ENCODE peak calls at places on chromosomes 7 and 10, in four cellular contexts. E, P, L and Z are unnamed samples.

GRCh38 chr7:30584415-30584814 is 10.3 kb upstream of the GARS1 start:
- DNase-seq in E (no peak), P (no peak), L (no peak), Z (no peak)

GRCh38 chr10:17386616-17387075 is 67.7 kb downstream of the ST8SIA6 start:
- DNase-seq in E (no peak), P (no peak), L (peak), Z (no peak)

GRCh38 chr7:37117261-37117660 is 331.4 kb downstream of the ELMO1 start:
- DNase-seq in E (no peak), P (no peak), L (no peak), Z (no peak)

GRCh38 chr7:564176-564890 is 44.7 kb upstream of the PDGFA start:
- DNase-seq in E (no peak), P (no peak), L (no peak), Z (no peak)

GRCh38 chr10:83076443-83076842 is 1062.9 kb upstream of the GHITM start:
- DNase-seq in E (no peak), P (no peak), L (no peak), Z (no peak)

GRCh38 chr7:124152859-124153692 is 120.2 kb upstream of the TMEM229A start:
- DNase-seq in E (peak), P (peak), L (no peak), Z (no peak)

GRCh38 chr7:118949031-118949430 is 724.5 kb downstream of the ANKRD7 start:
- DNase-seq in E (no peak), P (no peak), L (no peak), Z (no peak)

GRCh38 chr7:5630670-5631069 is 150.8 kb downstream of the RNF216 start:
- DNase-seq in E (no peak), P (no peak), L (no peak), Z (no peak)

GRCh38 chr7:12573885-12574284 is 3.4 kb downstream of the SCIN start:
- DNase-seq in E (no peak), P (no peak), L (no peak), Z (no peak)

GRCh38 chr10:78905940-78906308 is 162.8 kb upstream of the ZMIZ1 start:
- DNase-seq in E (no peak), P (no peak), L (peak), Z (no peak)

GRCh38 chr10:100710151-100710871 is 35.1 kb upstream of the PAX2 start:
- DNase-seq in E (peak), P (no peak), L (no peak), Z (no peak)

GRCh38 chr7:2601065-2601464 is 30.7 kb upstream of the TTYH3 start:
- DNase-seq in E (no peak), P (no peak), L (no peak), Z (no peak)

GRCh38 chr10:21318768-21319167 is 206.7 kb downstream of the SKIDA1 start:
- DNase-seq in E (no peak), P (no peak), L (no peak), Z (no peak)

GRCh38 chr10:17836917-17837316 is 27.8 kb downstream of the MRC1 start:
- DNase-seq in E (no peak), P (peak), L (peak), Z (peak)

GRCh38 chr7:112038353-112038752 is 167.8 kb downstream of the DOCK4 start:
- DNase-seq in E (no peak), P (no peak), L (no peak), Z (no peak)

GRCh38 chr10:128070161-128070560 is 56.1 kb downstream of the MKI67 start:
- DNase-seq in E (no peak), P (no peak), L (no peak), Z (no peak)

GRCh38 chr10:70679498-70679897 is 7.2 kb downstream of the ADAMTS14 start:
- DNase-seq in E (no peak), P (peak), L (no peak), Z (no peak)

GRCh38 chr7:95723583-95724180 is 48.7 kb upstream of the DYNC1I1 start:
- DNase-seq in E (peak), P (peak), L (peak), Z (peak)

GRCh38 chr7:133602291-133602690 is 349.4 kb downstream of the EXOC4 start:
- DNase-seq in E (no peak), P (peak), L (no peak), Z (no peak)

GRCh38 chr10:133176546-133176945 is 16.5 kb downstream of the KNDC1 start:
- DNase-seq in E (no peak), P (no peak), L (no peak), Z (no peak)

GRCh38 chr7:81211204-81211603 is 292.4 kb upstream of the SEMA3C start:
- DNase-seq in E (no peak), P (no peak), L (no peak), Z (no peak)

GRCh38 chr10:116669080-116669479 is 48.3 kb downstream of the PNLIPRP2 start:
- DNase-seq in E (no peak), P (no peak), L (no peak), Z (no peak)

GRCh38 chr10:99993994-99994689 is 15.6 kb downstream of the DNMBP start:
- DNase-seq in E (no peak), P (peak), L (no peak), Z (no peak)

GRCh38 chr10:114662651-114663217 is 4.7 kb upstream of the ABLIM1 start:
- DNase-seq in E (no peak), P (no peak), L (peak), Z (no peak)

GRCh38 chr7:22325671-22326070 is 31.3 kb downstream of the RAPGEF5 start:
- DNase-seq in E (no peak), P (no peak), L (peak), Z (no peak)

GRCh38 chr7:44392618-44393010 is 67.2 kb upstream of the CAMK2B start:
- DNase-seq in E (no peak), P (no peak), L (no peak), Z (no peak)

GRCh38 chr7:77330169-77330882 is 85.8 kb downstream of the GSAP start:
- DNase-seq in E (no peak), P (no peak), L (peak), Z (no peak)

GRCh38 chr10:12214763-12215218 is 18.8 kb downstream of the CDC123 start:
- DNase-seq in E (peak), P (peak), L (no peak), Z (no peak)

GRCh38 chr7:112467867-112468266 is 12.9 kb upstream of the LSMEM1 start:
- DNase-seq in E (no peak), P (no peak), L (no peak), Z (no peak)

GRCh38 chr7:27188666-27189559 is 3.9 kb upstream of the HOXA11 start:
- DNase-seq in E (no peak), P (no peak), L (peak), Z (no peak)

GRCh38 chr7:140726304-140726703 is 29.8 kb downstream of the NDUFB2 start:
- DNase-seq in E (no peak), P (no peak), L (no peak), Z (no peak)

GRCh38 chr7:55100172-55100961 is 81.5 kb downstream of the EGFR start:
- DNase-seq in E (no peak), P (no peak), L (peak), Z (no peak)

GRCh38 chr7:1056785-1057410 is 12.6 kb downstream of the GPR146 start:
- DNase-seq in E (no peak), P (no peak), L (no peak), Z (no peak)

GRCh38 chr7:82897500-82897899 is 265.2 kb downstream of the PCLO start:
- DNase-seq in E (no peak), P (no peak), L (no peak), Z (no peak)